ENCODE peak calls at places on chromosomes 13 and 19, in ten cellular contexts. One of them, this sample, is unnamed.

GRCh38 chr19:49442793-49443365 is 1.6 kb upstream of the SLC17A7 start:
- DNase-seq in body of pancreas: peak
- DNase-seq in heart right ventricle: peak
- DNase-seq in H1: peak
- DNase-seq in pancreas: peak
- DNase-seq in AG04450: peak
- DNase-seq in endodermal cell: peak
- DNase-seq in right lobe of liver: peak
- DNase-seq in HCT116: peak
- DNase-seq in HepG2: peak
- DNase-seq in this sample: no peak

GRCh38 chr13:109231853-109232252 is 554.5 kb downstream of the IRS2 start:
- DNase-seq in body of pancreas: no peak
- DNase-seq in heart right ventricle: no peak
- DNase-seq in H1: no peak
- DNase-seq in pancreas: no peak
- DNase-seq in AG04450: no peak
- DNase-seq in endodermal cell: no peak
- DNase-seq in right lobe of liver: no peak
- DNase-seq in HCT116: no peak
- DNase-seq in HepG2: no peak
- DNase-seq in this sample: no peak

GRCh38 chr19:662207-662961 is 630 bp downstream of the RNF126 start:
- DNase-seq in body of pancreas: peak
- DNase-seq in heart right ventricle: no peak
- DNase-seq in H1: no peak
- DNase-seq in pancreas: peak
- DNase-seq in AG04450: no peak
- DNase-seq in endodermal cell: peak
- DNase-seq in right lobe of liver: peak
- DNase-seq in HCT116: no peak
- DNase-seq in HepG2: peak
- DNase-seq in this sample: peak

GRCh38 chr13:60139272-60139671 is 24.5 kb downstream of the DIAPH3 start:
- DNase-seq in body of pancreas: no peak
- DNase-seq in heart right ventricle: no peak
- DNase-seq in H1: no peak
- DNase-seq in pancreas: no peak
- DNase-seq in AG04450: no peak
- DNase-seq in endodermal cell: no peak
- DNase-seq in right lobe of liver: no peak
- DNase-seq in HCT116: no peak
- DNase-seq in HepG2: no peak
- DNase-seq in this sample: no peak

GRCh38 chr19:11987405-11988231 is 22.8 kb downstream of the ZNF763 start:
- DNase-seq in body of pancreas: peak
- DNase-seq in heart right ventricle: peak
- DNase-seq in H1: peak
- DNase-seq in pancreas: peak
- DNase-seq in AG04450: peak
- DNase-seq in endodermal cell: peak
- DNase-seq in right lobe of liver: peak
- DNase-seq in HCT116: peak
- DNase-seq in HepG2: peak
- DNase-seq in this sample: peak

GRCh38 chr19:48702701-48703100 is 6.9 kb downstream of the FUT2 start:
- DNase-seq in body of pancreas: no peak
- DNase-seq in heart right ventricle: no peak
- DNase-seq in H1: no peak
- DNase-seq in pancreas: no peak
- DNase-seq in AG04450: no peak
- DNase-seq in endodermal cell: no peak
- DNase-seq in right lobe of liver: no peak
- DNase-seq in HCT116: no peak
- DNase-seq in HepG2: no peak
- DNase-seq in this sample: no peak

GRCh38 chr13:99269627-99270252 is 11.6 kb upstream of the GPR18 start:
- DNase-seq in body of pancreas: no peak
- DNase-seq in heart right ventricle: no peak
- DNase-seq in H1: no peak
- DNase-seq in pancreas: no peak
- DNase-seq in AG04450: peak
- DNase-seq in endodermal cell: no peak
- DNase-seq in right lobe of liver: no peak
- DNase-seq in HCT116: peak
- DNase-seq in HepG2: peak
- DNase-seq in this sample: peak

GRCh38 chr13:95492044-95492801 is 60.3 kb upstream of the CLDN10 start:
- DNase-seq in body of pancreas: no peak
- DNase-seq in heart right ventricle: no peak
- DNase-seq in H1: no peak
- DNase-seq in pancreas: no peak
- DNase-seq in AG04450: no peak
- DNase-seq in endodermal cell: peak
- DNase-seq in right lobe of liver: no peak
- DNase-seq in HCT116: no peak
- DNase-seq in HepG2: no peak
- DNase-seq in this sample: no peak

GRCh38 chr13:111460548-111461444 is 140.4 kb downstream of the TEX29 start:
- DNase-seq in body of pancreas: peak
- DNase-seq in heart right ventricle: peak
- DNase-seq in H1: peak
- DNase-seq in pancreas: peak
- DNase-seq in AG04450: peak
- DNase-seq in endodermal cell: peak
- DNase-seq in right lobe of liver: no peak
- DNase-seq in HCT116: peak
- DNase-seq in HepG2: peak
- DNase-seq in this sample: no peak

GRCh38 chr13:53191091-53191490 is 162.5 kb downstream of the OLFM4 start:
- DNase-seq in body of pancreas: no peak
- DNase-seq in heart right ventricle: no peak
- DNase-seq in H1: peak
- DNase-seq in pancreas: no peak
- DNase-seq in AG04450: no peak
- DNase-seq in endodermal cell: peak
- DNase-seq in right lobe of liver: no peak
- DNase-seq in HCT116: no peak
- DNase-seq in HepG2: no peak
- DNase-seq in this sample: no peak
- H3K27ac ChIP-seq in body of pancreas: no peak
- H3K27ac ChIP-seq in heart right ventricle: no peak
- H3K27ac ChIP-seq in H1: no peak
- H3K27ac ChIP-seq in pancreas: no peak
- H3K27ac ChIP-seq in AG04450: no peak
- H3K27ac ChIP-seq in endodermal cell: peak
- H3K27ac ChIP-seq in right lobe of liver: no peak
- H3K27ac ChIP-seq in HCT116: no peak
- H3K27ac ChIP-seq in HepG2: no peak
- H3K27ac ChIP-seq in this sample: no peak

GRCh38 chr13:21297452-21297851 is 121.0 kb downstream of the MRPL57 start:
- DNase-seq in body of pancreas: no peak
- DNase-seq in heart right ventricle: no peak
- DNase-seq in H1: no peak
- DNase-seq in pancreas: no peak
- DNase-seq in AG04450: no peak
- DNase-seq in endodermal cell: peak
- DNase-seq in right lobe of liver: no peak
- DNase-seq in HCT116: no peak
- DNase-seq in HepG2: no peak
- DNase-seq in this sample: no peak
- H3K27ac ChIP-seq in body of pancreas: peak
- H3K27ac ChIP-seq in heart right ventricle: peak
- H3K27ac ChIP-seq in H1: no peak
- H3K27ac ChIP-seq in pancreas: peak
- H3K27ac ChIP-seq in AG04450: peak
- H3K27ac ChIP-seq in endodermal cell: peak
- H3K27ac ChIP-seq in right lobe of liver: no peak
- H3K27ac ChIP-seq in HCT116: peak
- H3K27ac ChIP-seq in HepG2: no peak
- H3K27ac ChIP-seq in this sample: peak

DNA sequence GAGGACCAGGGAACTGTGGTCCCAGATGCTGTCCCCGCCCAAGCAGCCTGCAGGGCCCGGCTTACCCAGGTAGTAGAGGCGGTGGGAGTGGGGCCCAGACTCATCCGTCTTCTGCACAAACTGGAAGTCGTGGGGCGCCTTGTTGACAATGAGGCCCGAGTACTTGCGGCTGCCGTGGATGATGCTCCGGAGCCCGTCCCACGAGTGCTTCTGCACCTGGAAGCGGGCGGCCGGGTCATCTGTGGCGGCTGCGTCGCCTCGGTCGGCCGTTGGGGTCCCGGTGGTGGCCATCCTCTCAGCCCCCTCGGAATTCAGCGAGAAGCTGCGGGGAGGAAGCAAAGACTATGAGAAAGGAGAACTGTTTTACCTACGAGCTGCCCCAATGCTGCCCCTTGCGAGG is 9.6 kb downstream of the DPP9 start:
- DNase-seq in body of pancreas: no peak
- DNase-seq in heart right ventricle: no peak
- DNase-seq in H1: no peak
- DNase-seq in pancreas: no peak
- DNase-seq in AG04450: no peak
- DNase-seq in endodermal cell: no peak
- DNase-seq in right lobe of liver: no peak
- DNase-seq in HCT116: no peak
- DNase-seq in HepG2: no peak
- DNase-seq in this sample: no peak
- H3K27ac ChIP-seq in body of pancreas: peak
- H3K27ac ChIP-seq in heart right ventricle: peak
- H3K27ac ChIP-seq in H1: no peak
- H3K27ac ChIP-seq in pancreas: peak
- H3K27ac ChIP-seq in AG04450: peak
- H3K27ac ChIP-seq in endodermal cell: no peak
- H3K27ac ChIP-seq in right lobe of liver: peak
- H3K27ac ChIP-seq in HCT116: peak
- H3K27ac ChIP-seq in HepG2: no peak
- H3K27ac ChIP-seq in this sample: no peak

GRCh38 chr19:3708207-3708931 is at the start of gene TJP3:
- DNase-seq in body of pancreas: peak
- DNase-seq in heart right ventricle: no peak
- DNase-seq in H1: no peak
- DNase-seq in pancreas: peak
- DNase-seq in AG04450: no peak
- DNase-seq in endodermal cell: no peak
- DNase-seq in right lobe of liver: peak
- DNase-seq in HCT116: peak
- DNase-seq in HepG2: peak
- DNase-seq in this sample: no peak
- H3K27ac ChIP-seq in body of pancreas: peak
- H3K27ac ChIP-seq in heart right ventricle: no peak
- H3K27ac ChIP-seq in H1: no peak
- H3K27ac ChIP-seq in pancreas: peak
- H3K27ac ChIP-seq in AG04450: no peak
- H3K27ac ChIP-seq in endodermal cell: no peak
- H3K27ac ChIP-seq in right lobe of liver: peak
- H3K27ac ChIP-seq in HCT116: peak
- H3K27ac ChIP-seq in HepG2: peak
- H3K27ac ChIP-seq in this sample: no peak

GRCh38 chr13:21079206-21079605 is 17.8 kb upstream of the LATS2 start:
- DNase-seq in body of pancreas: no peak
- DNase-seq in heart right ventricle: no peak
- DNase-seq in H1: no peak
- DNase-seq in pancreas: no peak
- DNase-seq in AG04450: no peak
- DNase-seq in endodermal cell: no peak
- DNase-seq in right lobe of liver: no peak
- DNase-seq in HCT116: no peak
- DNase-seq in HepG2: no peak
- DNase-seq in this sample: no peak
- H3K27ac ChIP-seq in body of pancreas: peak
- H3K27ac ChIP-seq in heart right ventricle: peak
- H3K27ac ChIP-seq in H1: no peak
- H3K27ac ChIP-seq in pancreas: no peak
- H3K27ac ChIP-seq in AG04450: no peak
- H3K27ac ChIP-seq in endodermal cell: no peak
- H3K27ac ChIP-seq in right lobe of liver: no peak
- H3K27ac ChIP-seq in HCT116: no peak
- H3K27ac ChIP-seq in HepG2: no peak
- H3K27ac ChIP-seq in this sample: no peak

GRCh38 chr19:31112158-31112557 is 237.1 kb downstream of the TSHZ3 start:
- DNase-seq in body of pancreas: no peak
- DNase-seq in heart right ventricle: no peak
- DNase-seq in H1: no peak
- DNase-seq in pancreas: no peak
- DNase-seq in AG04450: no peak
- DNase-seq in endodermal cell: no peak
- DNase-seq in right lobe of liver: no peak
- DNase-seq in HCT116: no peak
- DNase-seq in HepG2: no peak
- DNase-seq in this sample: no peak

GRCh38 chr19:31111741-31112140 is 237.5 kb downstream of the TSHZ3 start:
- DNase-seq in body of pancreas: no peak
- DNase-seq in heart right ventricle: no peak
- DNase-seq in H1: no peak
- DNase-seq in pancreas: no peak
- DNase-seq in AG04450: no peak
- DNase-seq in endodermal cell: no peak
- DNase-seq in right lobe of liver: no peak
- DNase-seq in HCT116: no peak
- DNase-seq in HepG2: no peak
- DNase-seq in this sample: no peak

GRCh38 chr19:31107096-31107495 is 242.1 kb downstream of the TSHZ3 start:
- DNase-seq in body of pancreas: no peak
- DNase-seq in heart right ventricle: no peak
- DNase-seq in H1: no peak
- DNase-seq in pancreas: no peak
- DNase-seq in AG04450: no peak
- DNase-seq in endodermal cell: no peak
- DNase-seq in right lobe of liver: no peak
- DNase-seq in HCT116: no peak
- DNase-seq in HepG2: no peak
- DNase-seq in this sample: no peak

GRCh38 chr19:31110331-31110730 is 238.9 kb downstream of the TSHZ3 start:
- DNase-seq in body of pancreas: no peak
- DNase-seq in heart right ventricle: no peak
- DNase-seq in H1: peak
- DNase-seq in pancreas: no peak
- DNase-seq in AG04450: no peak
- DNase-seq in endodermal cell: peak
- DNase-seq in right lobe of liver: no peak
- DNase-seq in HCT116: no peak
- DNase-seq in HepG2: no peak
- DNase-seq in this sample: no peak

DNA sequence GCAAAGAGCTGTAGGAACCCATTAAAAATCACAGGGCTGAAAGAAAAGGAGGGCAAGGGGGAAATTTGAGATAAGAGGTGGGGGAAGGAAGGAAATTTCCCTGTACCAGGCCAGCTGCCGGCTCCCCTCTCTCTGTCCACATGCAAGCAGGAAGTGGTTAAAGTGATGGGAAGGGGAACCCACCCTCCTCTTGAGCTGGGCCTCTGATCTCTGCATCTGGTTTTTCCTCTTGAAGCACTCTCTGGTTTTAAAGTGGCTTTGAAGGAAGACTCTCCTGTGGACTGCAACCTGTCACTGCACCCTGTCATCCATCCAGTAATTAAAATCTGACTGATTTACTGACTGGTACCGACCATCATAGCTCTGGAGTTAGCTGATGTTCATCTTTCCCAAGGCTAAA is 239.6 kb downstream of the TSHZ3 start:
- DNase-seq in body of pancreas: no peak
- DNase-seq in heart right ventricle: no peak
- DNase-seq in H1: no peak
- DNase-seq in pancreas: no peak
- DNase-seq in AG04450: no peak
- DNase-seq in endodermal cell: no peak
- DNase-seq in right lobe of liver: no peak
- DNase-seq in HCT116: no peak
- DNase-seq in HepG2: no peak
- DNase-seq in this sample: no peak
- H3K27ac ChIP-seq in body of pancreas: no peak
- H3K27ac ChIP-seq in heart right ventricle: no peak
- H3K27ac ChIP-seq in H1: no peak
- H3K27ac ChIP-seq in pancreas: no peak
- H3K27ac ChIP-seq in AG04450: no peak
- H3K27ac ChIP-seq in endodermal cell: no peak
- H3K27ac ChIP-seq in right lobe of liver: no peak
- H3K27ac ChIP-seq in HCT116: no peak
- H3K27ac ChIP-seq in HepG2: no peak
- H3K27ac ChIP-seq in this sample: no peak